ENCODE peak calls at places on chromosomes 5 and 9, in seven cellular contexts. One of them, this sample, is unnamed.

GRCh38 chr5:94125107-94125506 is 383.7 kb upstream of the POU5F2 start:
- DNase-seq in H1: no peak
- DNase-seq in IMR-90: no peak
- DNase-seq in mesenchymal stem cell: no peak
- DNase-seq in mesendoderm: no peak
- DNase-seq in trophoblast cell: no peak
- DNase-seq in H9: no peak
- DNase-seq in this sample: no peak

GRCh38 chr9:130938652-130939404 is at the start of gene FIBCD1:
- DNase-seq in H1: peak
- DNase-seq in mesendoderm: peak
- DNase-seq in mesenchymal stem cell: peak
- DNase-seq in IMR-90: peak
- DNase-seq in trophoblast cell: no peak
- DNase-seq in H9: peak
- DNase-seq in this sample: no peak

GRCh38 chr5:176660530-176660859 is 13.2 kb downstream of the TSPAN17 start:
- DNase-seq in mesenchymal stem cell: peak
- DNase-seq in trophoblast cell: no peak
- DNase-seq in H1: no peak
- DNase-seq in mesendoderm: no peak
- DNase-seq in IMR-90: no peak
- DNase-seq in H9: no peak
- DNase-seq in this sample: no peak

GRCh38 chr5:94870496-94871214 is 252.2 kb downstream of the SLF1 start:
- DNase-seq in H9: no peak
- DNase-seq in mesenchymal stem cell: no peak
- DNase-seq in mesendoderm: peak
- DNase-seq in H1: no peak
- DNase-seq in IMR-90: no peak
- DNase-seq in trophoblast cell: no peak
- DNase-seq in this sample: peak

GRCh38 chr9:124009835-124010226 is 1.7 kb upstream of the LHX2 start:
- DNase-seq in H9: no peak
- DNase-seq in trophoblast cell: no peak
- DNase-seq in mesenchymal stem cell: no peak
- DNase-seq in IMR-90: no peak
- DNase-seq in mesendoderm: no peak
- DNase-seq in H1: no peak
- DNase-seq in this sample: no peak

GRCh38 chr5:78235289-78235688 is 59.2 kb downstream of the AP3B1 start:
- DNase-seq in mesenchymal stem cell: no peak
- DNase-seq in mesendoderm: no peak
- DNase-seq in H1: no peak
- DNase-seq in IMR-90: peak
- DNase-seq in H9: no peak
- DNase-seq in trophoblast cell: no peak
- DNase-seq in this sample: no peak

GRCh38 chr9:137313326-137313920 is 11.4 kb upstream of the NRARP start:
- DNase-seq in mesenchymal stem cell: no peak
- DNase-seq in IMR-90: no peak
- DNase-seq in H1: no peak
- DNase-seq in H9: no peak
- DNase-seq in trophoblast cell: no peak
- DNase-seq in mesendoderm: no peak
- DNase-seq in this sample: no peak

GRCh38 chr9:112120471-112120925 is 54.6 kb downstream of the SUSD1 start:
- DNase-seq in mesendoderm: peak
- DNase-seq in H9: no peak
- DNase-seq in mesenchymal stem cell: no peak
- DNase-seq in H1: peak
- DNase-seq in trophoblast cell: no peak
- DNase-seq in IMR-90: no peak
- DNase-seq in this sample: no peak

GRCh38 chr9:105901514-105902109 is 207.3 kb downstream of the TMEM38B start:
- DNase-seq in IMR-90: peak
- DNase-seq in H1: peak
- DNase-seq in mesendoderm: peak
- DNase-seq in mesenchymal stem cell: peak
- DNase-seq in H9: peak
- DNase-seq in trophoblast cell: peak
- DNase-seq in this sample: peak

GRCh38 chr5:17831279-17831678 is 197.0 kb downstream of the TAF11L14 start:
- DNase-seq in IMR-90: no peak
- DNase-seq in mesenchymal stem cell: no peak
- DNase-seq in H1: no peak
- DNase-seq in H9: no peak
- DNase-seq in trophoblast cell: no peak
- DNase-seq in mesendoderm: no peak
- DNase-seq in this sample: no peak

GRCh38 chr9:89468271-89468960 is 29.5 kb downstream of the SEMA4D start:
- DNase-seq in mesenchymal stem cell: no peak
- DNase-seq in IMR-90: no peak
- DNase-seq in H1: no peak
- DNase-seq in H9: no peak
- DNase-seq in mesendoderm: no peak
- DNase-seq in trophoblast cell: no peak
- DNase-seq in this sample: no peak

GRCh38 chr5:179227578-179228311 is 117.5 kb downstream of the ADAMTS2 start:
- DNase-seq in trophoblast cell: no peak
- DNase-seq in mesendoderm: peak
- DNase-seq in IMR-90: no peak
- DNase-seq in H9: peak
- DNase-seq in H1: no peak
- DNase-seq in mesenchymal stem cell: no peak
- DNase-seq in this sample: no peak

GRCh38 chr9:76604171-76604570 is 145.2 kb downstream of the GCNT1 start:
- DNase-seq in mesenchymal stem cell: no peak
- DNase-seq in trophoblast cell: no peak
- DNase-seq in mesendoderm: no peak
- DNase-seq in H9: no peak
- DNase-seq in IMR-90: no peak
- DNase-seq in H1: no peak
- DNase-seq in this sample: no peak

GRCh38 chr9:128892223-128892892 is 10.4 kb downstream of the LRRC8A start:
- DNase-seq in IMR-90: peak
- DNase-seq in H1: no peak
- DNase-seq in mesendoderm: no peak
- DNase-seq in H9: no peak
- DNase-seq in trophoblast cell: no peak
- DNase-seq in mesenchymal stem cell: peak
- DNase-seq in this sample: no peak

GRCh38 chr9:21096172-21096900 is 18.6 kb upstream of the IFNB1 start:
- DNase-seq in mesendoderm: no peak
- DNase-seq in trophoblast cell: peak
- DNase-seq in mesenchymal stem cell: peak
- DNase-seq in IMR-90: peak
- DNase-seq in H9: no peak
- DNase-seq in H1: no peak
- DNase-seq in this sample: no peak

GRCh38 chr9:36119476-36119875 is 17.1 kb upstream of the GLIPR2 start:
- DNase-seq in mesendoderm: peak
- DNase-seq in H1: no peak
- DNase-seq in IMR-90: no peak
- DNase-seq in mesenchymal stem cell: no peak
- DNase-seq in H9: no peak
- DNase-seq in trophoblast cell: no peak
- DNase-seq in this sample: no peak

GRCh38 chr9:93218671-93219420 is 34.9 kb downstream of the WNK2 start:
- DNase-seq in IMR-90: no peak
- DNase-seq in trophoblast cell: no peak
- DNase-seq in H1: no peak
- DNase-seq in H9: no peak
- DNase-seq in mesenchymal stem cell: no peak
- DNase-seq in mesendoderm: no peak
- DNase-seq in this sample: no peak

GRCh38 chr9:93219692-93220091 is 35.8 kb downstream of the WNK2 start:
- DNase-seq in IMR-90: no peak
- DNase-seq in H1: no peak
- DNase-seq in mesenchymal stem cell: no peak
- DNase-seq in mesendoderm: no peak
- DNase-seq in H9: no peak
- DNase-seq in trophoblast cell: no peak
- DNase-seq in this sample: no peak

GRCh38 chr9:93216072-93216364 is 32.1 kb downstream of the WNK2 start:
- DNase-seq in mesenchymal stem cell: no peak
- DNase-seq in H1: no peak
- DNase-seq in trophoblast cell: no peak
- DNase-seq in H9: no peak
- DNase-seq in IMR-90: no peak
- DNase-seq in mesendoderm: no peak
- DNase-seq in this sample: no peak

GRCh38 chr9:93218161-93218560 is 34.2 kb downstream of the WNK2 start:
- DNase-seq in trophoblast cell: no peak
- DNase-seq in H1: no peak
- DNase-seq in H9: no peak
- DNase-seq in mesendoderm: no peak
- DNase-seq in mesenchymal stem cell: no peak
- DNase-seq in IMR-90: no peak
- DNase-seq in this sample: no peak

DNA sequence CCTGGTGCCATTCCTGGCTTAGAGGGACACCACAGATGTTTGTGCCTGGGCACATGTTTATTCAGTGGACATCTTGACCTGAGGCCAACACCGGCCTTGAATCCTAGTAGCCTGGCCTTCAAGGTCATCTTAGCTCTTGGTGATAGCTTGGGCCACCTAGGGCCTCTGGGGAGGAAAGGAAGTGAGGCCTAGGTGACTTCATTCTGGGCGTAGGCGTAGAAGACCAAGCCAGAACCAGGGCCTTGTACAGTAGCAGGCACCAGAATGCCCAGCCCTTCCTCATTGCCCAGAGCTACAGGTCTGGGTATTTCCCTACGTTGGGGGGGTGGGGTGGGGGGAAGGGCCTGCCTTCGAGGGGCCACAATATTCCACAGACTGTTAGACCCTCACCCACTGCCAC is 33.8 kb downstream of the WNK2 start:
- DNase-seq in mesenchymal stem cell: no peak
- DNase-seq in H1: no peak
- DNase-seq in mesendoderm: no peak
- DNase-seq in IMR-90: no peak
- DNase-seq in trophoblast cell: no peak
- DNase-seq in H9: no peak
- DNase-seq in this sample: no peak
- H2AK5ac ChIP-seq in mesenchymal stem cell: no peak
- H2AK5ac ChIP-seq in H1: no peak
- H2AK5ac ChIP-seq in mesendoderm: no peak
- H2AK5ac ChIP-seq in IMR-90: no peak
- H2AK5ac ChIP-seq in trophoblast cell: no peak
- H2AK5ac ChIP-seq in H9: no peak
- H2AK5ac ChIP-seq in this sample: peak

GRCh38 chr5:6252581-6252980 is 125.8 kb downstream of the MED10 start:
- DNase-seq in mesenchymal stem cell: no peak
- DNase-seq in H9: no peak
- DNase-seq in trophoblast cell: no peak
- DNase-seq in H1: no peak
- DNase-seq in mesendoderm: no peak
- DNase-seq in IMR-90: no peak
- DNase-seq in this sample: no peak
- H2AK5ac ChIP-seq in mesenchymal stem cell: no peak
- H2AK5ac ChIP-seq in H9: no peak
- H2AK5ac ChIP-seq in trophoblast cell: no peak
- H2AK5ac ChIP-seq in H1: no peak
- H2AK5ac ChIP-seq in mesendoderm: no peak
- H2AK5ac ChIP-seq in IMR-90: no peak
- H2AK5ac ChIP-seq in this sample: peak

DNA sequence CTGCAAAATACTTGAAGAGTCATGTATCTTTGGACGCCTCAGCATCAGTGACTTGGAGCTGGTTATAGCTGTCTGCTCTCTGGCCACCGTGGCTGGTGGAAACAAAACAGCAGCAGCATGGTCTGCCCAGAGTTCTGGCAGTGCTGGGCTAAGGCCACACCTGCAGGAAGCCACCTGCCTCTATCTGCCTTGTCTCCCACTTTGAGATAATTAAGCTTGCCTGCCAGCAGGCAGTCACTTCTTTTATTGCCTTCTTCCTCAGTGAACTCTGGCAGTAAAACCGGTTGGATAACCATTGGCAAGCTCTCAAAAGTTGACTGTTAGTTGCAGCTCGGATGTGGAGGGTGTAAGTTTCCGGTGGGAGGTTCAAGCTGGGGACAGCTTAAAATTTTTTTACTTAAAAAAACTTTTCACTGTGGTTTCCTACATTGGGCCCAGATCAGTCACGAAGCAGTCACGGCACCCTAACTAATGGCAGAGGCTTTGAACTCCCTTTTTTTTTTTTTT is 4.9 kb downstream of the SMIM3 start:
- DNase-seq in H9: peak
- DNase-seq in trophoblast cell: peak
- DNase-seq in H1: no peak
- DNase-seq in mesenchymal stem cell: peak
- DNase-seq in IMR-90: peak
- DNase-seq in mesendoderm: peak
- DNase-seq in this sample: no peak
- H2AK5ac ChIP-seq in H9: no peak
- H2AK5ac ChIP-seq in trophoblast cell: no peak
- H2AK5ac ChIP-seq in H1: no peak
- H2AK5ac ChIP-seq in mesenchymal stem cell: no peak
- H2AK5ac ChIP-seq in IMR-90: peak
- H2AK5ac ChIP-seq in mesendoderm: no peak
- H2AK5ac ChIP-seq in this sample: no peak

GRCh38 chr5:36526537-36526936 is 79.9 kb upstream of the SLC1A3 start:
- DNase-seq in IMR-90: no peak
- DNase-seq in mesendoderm: no peak
- DNase-seq in trophoblast cell: peak
- DNase-seq in H1: no peak
- DNase-seq in mesenchymal stem cell: no peak
- DNase-seq in H9: no peak
- DNase-seq in this sample: no peak

GRCh38 chr5:36529142-36529541 is 77.3 kb upstream of the SLC1A3 start:
- DNase-seq in IMR-90: no peak
- DNase-seq in mesenchymal stem cell: no peak
- DNase-seq in H9: no peak
- DNase-seq in mesendoderm: no peak
- DNase-seq in trophoblast cell: no peak
- DNase-seq in H1: no peak
- DNase-seq in this sample: no peak

GRCh38 chr5:36528588-36528987 is 77.8 kb upstream of the SLC1A3 start:
- DNase-seq in mesenchymal stem cell: no peak
- DNase-seq in IMR-90: no peak
- DNase-seq in trophoblast cell: peak
- DNase-seq in mesendoderm: no peak
- DNase-seq in H9: no peak
- DNase-seq in H1: no peak
- DNase-seq in this sample: no peak

GRCh38 chr5:36531401-36531800 is 75.0 kb upstream of the SLC1A3 start:
- DNase-seq in H9: no peak
- DNase-seq in trophoblast cell: peak
- DNase-seq in mesendoderm: no peak
- DNase-seq in mesenchymal stem cell: no peak
- DNase-seq in IMR-90: no peak
- DNase-seq in H1: no peak
- DNase-seq in this sample: no peak

DNA sequence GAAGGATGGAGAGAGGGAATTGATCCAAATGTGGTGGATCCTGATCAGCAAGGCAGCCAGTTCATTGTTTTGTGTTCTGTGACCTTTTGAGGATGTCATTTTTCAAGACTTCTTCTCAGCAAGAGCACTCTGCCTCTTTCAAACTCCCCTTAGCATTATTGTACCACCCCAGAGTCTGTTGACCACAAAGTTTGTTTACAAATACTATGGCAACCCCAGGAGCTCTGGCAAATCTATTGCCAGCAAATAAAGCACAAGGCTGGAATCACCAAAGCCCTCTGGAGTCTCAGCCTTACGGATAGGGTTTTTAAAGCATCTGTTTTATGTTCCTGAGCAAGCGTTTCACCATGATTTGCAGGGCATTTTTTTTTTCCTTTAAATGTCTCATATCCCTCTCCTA is 76.2 kb upstream of the SLC1A3 start:
- DNase-seq in mesenchymal stem cell: no peak
- DNase-seq in IMR-90: no peak
- DNase-seq in mesendoderm: peak
- DNase-seq in H1: no peak
- DNase-seq in trophoblast cell: no peak
- DNase-seq in H9: no peak
- DNase-seq in this sample: peak
- H2AK5ac ChIP-seq in mesenchymal stem cell: no peak
- H2AK5ac ChIP-seq in IMR-90: no peak
- H2AK5ac ChIP-seq in mesendoderm: no peak
- H2AK5ac ChIP-seq in H1: no peak
- H2AK5ac ChIP-seq in trophoblast cell: no peak
- H2AK5ac ChIP-seq in H9: no peak
- H2AK5ac ChIP-seq in this sample: no peak

This sample was measured in neuronal stem cell.